ENCODE peak calls at places on chromosome 14, in five cellular contexts. One of them, this sample, is unnamed.

GRCh38 chr14:39492267-39492666 is 60.0 kb upstream of the FBXO33 start:
- DNase-seq in GM23338: no peak
- DNase-seq in transverse colon: no peak
- DNase-seq in breast epithelium: no peak
- DNase-seq in sigmoid colon: no peak
- DNase-seq in this sample: no peak

GRCh38 chr14:49879683-49880204 is 13.1 kb upstream of the ARF6 start:
- DNase-seq in transverse colon: peak; percentile 70
- DNase-seq in GM23338: peak; percentile 92
- DNase-seq in breast epithelium: no peak
- DNase-seq in sigmoid colon: no peak
- DNase-seq in this sample: no peak

GRCh38 chr14:92690171-92691011 is 58.0 kb downstream of the LGMN start:
- DNase-seq in breast epithelium: no peak
- DNase-seq in sigmoid colon: peak; percentile 63
- DNase-seq in transverse colon: peak; percentile 29
- DNase-seq in GM23338: peak; percentile 33
- DNase-seq in this sample: no peak

GRCh38 chr14:94153750-94154350 is 20.3 kb upstream of the PPP4R4 start:
- DNase-seq in transverse colon: no peak
- DNase-seq in breast epithelium: no peak
- DNase-seq in GM23338: no peak
- DNase-seq in sigmoid colon: no peak
- DNase-seq in this sample: no peak

GRCh38 chr14:76196980-76197379 is 45.3 kb downstream of the GPATCH2L start:
- DNase-seq in transverse colon: no peak
- DNase-seq in GM23338: no peak
- DNase-seq in breast epithelium: no peak
- DNase-seq in sigmoid colon: no peak
- DNase-seq in this sample: no peak

GRCh38 chr14:92651106-92651792 is 97.2 kb downstream of the LGMN start:
- DNase-seq in sigmoid colon: no peak
- DNase-seq in transverse colon: peak; percentile 57
- DNase-seq in GM23338: no peak
- DNase-seq in breast epithelium: no peak
- DNase-seq in this sample: no peak

GRCh38 chr14:32713856-32714255 is 224.8 kb upstream of the NPAS3 start:
- DNase-seq in transverse colon: no peak
- DNase-seq in GM23338: no peak
- DNase-seq in sigmoid colon: no peak
- DNase-seq in breast epithelium: no peak
- DNase-seq in this sample: no peak

GRCh38 chr14:68394113-68394718 is 398.7 kb downstream of the ZFP36L1 start:
- DNase-seq in breast epithelium: no peak
- DNase-seq in sigmoid colon: peak; percentile 71
- DNase-seq in transverse colon: no peak
- DNase-seq in GM23338: no peak
- DNase-seq in this sample: no peak

GRCh38 chr14:67232631-67233030 is 8.6 kb upstream of the PALS1 start:
- DNase-seq in transverse colon: no peak
- DNase-seq in GM23338: no peak
- DNase-seq in breast epithelium: no peak
- DNase-seq in sigmoid colon: no peak
- DNase-seq in this sample: no peak

GRCh38 chr14:105379946-105380345 is 18.4 kb upstream of the TEX22 start:
- DNase-seq in sigmoid colon: no peak
- DNase-seq in GM23338: no peak
- DNase-seq in transverse colon: no peak
- DNase-seq in breast epithelium: no peak
- DNase-seq in this sample: no peak

GRCh38 chr14:24483604-24484252 is 24.3 kb downstream of the CMA1 start:
- DNase-seq in breast epithelium: no peak
- DNase-seq in GM23338: no peak
- DNase-seq in sigmoid colon: no peak
- DNase-seq in transverse colon: no peak
- DNase-seq in this sample: no peak

GRCh38 chr14:23559010-23559920 is 3.2 kb downstream of the THTPA start:
- DNase-seq in transverse colon: peak; percentile 39
- DNase-seq in sigmoid colon: no peak
- DNase-seq in breast epithelium: no peak
- DNase-seq in GM23338: peak; percentile 93
- DNase-seq in this sample: no peak

GRCh38 chr14:56422703-56423213 is 156.8 kb upstream of the TMEM260 start:
- DNase-seq in breast epithelium: peak; percentile 76
- DNase-seq in sigmoid colon: peak; percentile 82
- DNase-seq in transverse colon: peak; percentile 31
- DNase-seq in GM23338: peak; percentile 78
- DNase-seq in this sample: peak; percentile 7

DNA sequence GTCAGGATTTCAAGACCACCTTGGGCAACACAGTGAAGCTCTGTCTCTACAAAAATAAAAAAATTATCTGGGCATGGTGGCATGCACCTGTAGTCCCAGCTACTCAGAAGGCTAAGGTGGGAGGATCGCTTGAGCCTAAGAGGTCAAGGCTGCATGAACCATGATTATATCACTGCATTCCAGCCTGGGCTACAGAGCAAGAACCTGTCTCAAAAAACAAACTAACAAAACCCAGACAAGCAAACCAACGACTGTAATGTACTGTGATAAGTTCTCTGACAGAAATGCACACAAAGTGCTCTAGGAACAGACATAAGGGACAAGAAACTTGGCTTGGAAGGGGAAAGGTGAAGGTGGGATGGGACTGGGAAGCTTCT is 22.4 kb downstream of the ENTPD5 start:
- DNase-seq in GM23338: no peak
- DNase-seq in transverse colon: no peak
- DNase-seq in sigmoid colon: no peak
- DNase-seq in breast epithelium: no peak
- DNase-seq in this sample: no peak
- TF ChIP-seq POLR2AphosphoS5 in GM23338: no peak
- TF ChIP-seq POLR2AphosphoS5 in transverse colon: no peak
- TF ChIP-seq POLR2AphosphoS5 in sigmoid colon: no peak
- TF ChIP-seq POLR2AphosphoS5 in breast epithelium: no peak
- TF ChIP-seq POLR2AphosphoS5 in this sample: no peak

GRCh38 chr14:74531467-74531866 is 37.9 kb downstream of the ISCA2 start:
- DNase-seq in breast epithelium: no peak
- DNase-seq in sigmoid colon: no peak
- DNase-seq in GM23338: peak; percentile 78
- DNase-seq in transverse colon: peak; percentile 28
- DNase-seq in this sample: no peak
- TF ChIP-seq CTCF in breast epithelium: no peak
- TF ChIP-seq CTCF in sigmoid colon: no peak
- TF ChIP-seq CTCF in GM23338: peak; percentile 37
- TF ChIP-seq CTCF in transverse colon: no peak
- TF ChIP-seq CTCF in this sample: no peak

GRCh38 chr14:69616408-69616773 is 5.0 kb downstream of the SUSD6 start:
- DNase-seq in transverse colon: no peak
- DNase-seq in sigmoid colon: no peak
- DNase-seq in GM23338: no peak
- DNase-seq in breast epithelium: no peak
- DNase-seq in this sample: no peak
- H3K4me3 ChIP-seq in transverse colon: peak overlapping the region; percentile 27
- H3K4me3 ChIP-seq in sigmoid colon: peak overlapping the region; percentile 34
- H3K4me3 ChIP-seq in GM23338: no peak overlapping the region
- H3K4me3 ChIP-seq in breast epithelium: peak overlapping the region; percentile 57
- H3K4me3 ChIP-seq in this sample: no peak overlapping the region

GRCh38 chr14:102087762-102088011 is 843 bp upstream of the HSP90AA1 start:
- DNase-seq in GM23338: peak; percentile 52
- DNase-seq in breast epithelium: no peak
- DNase-seq in sigmoid colon: no peak
- DNase-seq in transverse colon: no peak
- DNase-seq in this sample: no peak

GRCh38 chr14:102086346-102086971 is 385 bp downstream of the HSP90AA1 start:
- DNase-seq in sigmoid colon: peak; percentile 77
- DNase-seq in GM23338: peak; percentile 62
- DNase-seq in transverse colon: peak; percentile 60
- DNase-seq in breast epithelium: no peak
- DNase-seq in this sample: no peak

GRCh38 chr14:102086972-102087761 is at the start of gene HSP90AA1:
- DNase-seq in breast epithelium: peak; percentile 93
- DNase-seq in transverse colon: peak; percentile 94
- DNase-seq in sigmoid colon: peak; percentile 97
- DNase-seq in GM23338: peak; percentile 97
- DNase-seq in this sample: no peak

GRCh38 chr14:102089621-102090343 is 2.9 kb upstream of the HSP90AA1 start:
- DNase-seq in sigmoid colon: no peak
- DNase-seq in GM23338: no peak
- DNase-seq in breast epithelium: no peak
- DNase-seq in transverse colon: no peak
- DNase-seq in this sample: no peak

DNA sequence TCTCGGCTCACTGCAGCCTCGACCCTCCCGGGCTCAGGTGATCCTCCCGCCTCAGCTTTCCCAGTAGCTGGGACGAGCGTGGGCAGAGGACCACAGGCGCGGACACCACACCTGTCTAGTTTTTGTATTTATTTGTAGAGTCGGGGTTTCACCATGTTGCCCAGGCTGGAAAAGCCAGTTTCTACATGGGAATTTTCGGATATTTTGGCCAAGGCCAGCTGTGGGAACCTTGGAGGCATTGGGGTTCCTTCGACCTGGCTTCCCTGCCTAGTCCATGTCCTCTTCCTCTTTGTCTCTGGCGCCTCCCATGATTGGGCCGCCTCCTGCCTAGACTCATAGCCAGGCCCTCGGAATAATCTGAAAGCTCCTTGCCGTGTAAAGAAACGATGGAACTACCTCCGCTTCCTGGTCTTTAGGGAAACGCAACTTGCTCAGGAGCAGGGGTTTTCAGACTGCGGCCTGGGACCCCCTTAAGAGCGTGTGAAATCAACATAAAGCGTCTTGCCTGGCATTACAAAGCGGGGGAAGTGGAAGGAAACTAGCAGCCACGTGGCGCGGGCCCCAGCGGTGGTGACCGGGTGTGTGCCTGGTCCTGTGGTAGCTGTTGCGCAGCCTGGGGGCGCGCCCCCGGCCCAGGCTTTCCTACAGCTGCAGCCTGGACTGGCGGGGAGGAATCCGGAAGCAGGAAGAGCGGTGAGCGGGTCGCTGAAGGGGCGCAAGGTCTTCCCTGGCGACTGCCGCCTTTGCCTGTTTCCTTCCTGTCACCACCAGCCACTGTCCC is 1.4 kb upstream of the HSP90AA1 start:
- DNase-seq in GM23338: peak; percentile 84
- DNase-seq in sigmoid colon: peak; percentile 80
- DNase-seq in breast epithelium: peak; percentile 48
- DNase-seq in transverse colon: peak; percentile 56
- DNase-seq in this sample: no peak
- TF ChIP-seq POLR2AphosphoS5 in GM23338: peak; percentile 74
- TF ChIP-seq POLR2AphosphoS5 in sigmoid colon: no peak
- TF ChIP-seq POLR2AphosphoS5 in breast epithelium: no peak
- TF ChIP-seq POLR2AphosphoS5 in transverse colon: no peak
- TF ChIP-seq POLR2AphosphoS5 in this sample: no peak

GRCh38 chr14:99327050-99327449 is 55.1 kb upstream of the BCL11B start:
- DNase-seq in transverse colon: no peak
- DNase-seq in GM23338: no peak
- DNase-seq in breast epithelium: peak; percentile 8
- DNase-seq in sigmoid colon: no peak
- DNase-seq in this sample: no peak
- TF ChIP-seq CTCF in transverse colon: no peak
- TF ChIP-seq CTCF in GM23338: no peak
- TF ChIP-seq CTCF in breast epithelium: no peak
- TF ChIP-seq CTCF in sigmoid colon: no peak
- TF ChIP-seq CTCF in this sample: no peak

GRCh38 chr14:99602788-99603415 is 1.1 kb downstream of the CCDC85C start:
- DNase-seq in GM23338: peak; percentile 48
- DNase-seq in transverse colon: no peak
- DNase-seq in sigmoid colon: no peak
- DNase-seq in breast epithelium: no peak
- DNase-seq in this sample: no peak

GRCh38 chr14:99600232-99600888 is 3.6 kb downstream of the CCDC85C start:
- DNase-seq in GM23338: no peak
- DNase-seq in breast epithelium: no peak
- DNase-seq in sigmoid colon: no peak
- DNase-seq in transverse colon: no peak
- DNase-seq in this sample: no peak

GRCh38 chr14:99602054-99602787 is 1.8 kb downstream of the CCDC85C start:
- DNase-seq in transverse colon: peak; percentile 73
- DNase-seq in GM23338: no peak
- DNase-seq in breast epithelium: no peak
- DNase-seq in sigmoid colon: peak; percentile 81
- DNase-seq in this sample: no peak

GRCh38 chr14:99599440-99599839 is 4.6 kb downstream of the CCDC85C start:
- DNase-seq in GM23338: no peak
- DNase-seq in sigmoid colon: no peak
- DNase-seq in breast epithelium: no peak
- DNase-seq in transverse colon: no peak
- DNase-seq in this sample: no peak

DNA sequence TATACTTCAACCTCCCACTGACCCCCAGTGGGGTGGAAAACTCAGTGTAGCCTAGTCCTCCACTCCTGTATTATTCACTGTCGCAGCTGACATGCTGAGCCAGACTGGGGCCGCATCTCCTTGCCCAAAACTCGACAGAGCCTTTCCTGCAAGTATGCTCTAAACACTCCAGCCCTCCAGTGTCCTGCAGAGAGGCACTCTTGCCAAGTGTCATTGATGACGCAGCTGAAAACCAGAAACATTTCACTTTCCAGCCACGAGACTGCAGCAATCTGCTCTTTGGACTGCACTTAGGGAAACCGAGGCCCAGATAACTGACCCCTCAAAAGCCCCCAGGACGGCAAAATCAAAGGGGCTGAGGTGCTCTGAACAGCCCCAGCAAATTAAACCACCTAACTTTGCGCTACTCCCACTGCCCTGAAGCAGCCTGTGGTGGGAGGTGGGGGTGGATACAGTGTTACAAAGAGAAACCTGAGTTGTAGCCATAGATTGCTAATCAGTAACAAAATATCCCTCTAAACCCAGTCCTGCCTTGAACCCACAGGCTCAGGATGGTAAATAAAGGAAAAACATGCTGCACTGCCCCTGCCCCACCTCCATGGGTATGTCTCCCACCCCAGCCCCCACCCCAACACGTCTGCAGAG is 2.6 kb downstream of the CCDC85C start:
- DNase-seq in transverse colon: peak; percentile 54
- DNase-seq in GM23338: no peak
- DNase-seq in breast epithelium: no peak
- DNase-seq in sigmoid colon: peak; percentile 83
- DNase-seq in this sample: no peak
- H3K4me3 ChIP-seq in transverse colon: peak overlapping the region; percentile 69
- H3K4me3 ChIP-seq in GM23338: peak overlapping the region; percentile 69
- H3K4me3 ChIP-seq in breast epithelium: peak overlapping the region; percentile 77
- H3K4me3 ChIP-seq in sigmoid colon: peak overlapping the region; percentile 78
- H3K4me3 ChIP-seq in this sample: peak overlapping the region; percentile 78

This sample was measured in Panc1.